ENCODE peak calls at places on chromosome 15, in five cellular contexts. E is Calu3, B is lower lobe of right lung, O is endothelial cell, P is GM10248. H is an unnamed sample.

GRCh38 chr15:93180656-93181055 is 91.6 kb upstream of the RGMA start:
- DNase-seq in E (peak; percentile 24), B (no peak), O (no peak), P (no peak), H (no peak)

GRCh38 chr15:44676676-44677075 is 13.2 kb upstream of the SPG11 start:
- DNase-seq in E (no peak), B (no peak), O (no peak), P (no peak), H (no peak)

GRCh38 chr15:89186798-89187197 is 34.6 kb downstream of the RLBP1 start:
- DNase-seq in E (no peak), B (no peak), O (no peak), P (no peak), H (no peak)

GRCh38 chr15:69126054-69126469 is 34.4 kb upstream of the GLCE start:
- DNase-seq in E (no peak), B (no peak), O (no peak), P (no peak), H (no peak)

GRCh38 chr15:22850055-22850454 is 11.6 kb downstream of the NIPA2 start:
- DNase-seq in E (no peak), B (no peak), O (no peak), P (no peak), H (no peak)

GRCh38 chr15:99076555-99077308 is 28.1 kb upstream of the SYNM start:
- DNase-seq in E (peak; percentile 61), B (no peak), O (peak; percentile 60), P (peak; percentile 68), H (peak; percentile 65)

GRCh38 chr15:71129660-71130059 is 14.4 kb downstream of the THSD4 start:
- DNase-seq in E (no peak), B (no peak), O (no peak), P (no peak), H (no peak)

GRCh38 chr15:91529534-91529933 is 324.0 kb upstream of the SLCO3A1 start:
- DNase-seq in E (no peak), B (no peak), O (no peak), P (no peak), H (no peak)

GRCh38 chr15:59315914-59316428 is 56.7 kb downstream of the MYO1E start:
- DNase-seq in E (no peak), B (no peak), O (no peak), P (no peak), H (peak; percentile 67)

GRCh38 chr15:75224281-75224680 is 22.6 kb downstream of the C15orf39 start:
- DNase-seq in E (no peak), B (no peak), O (no peak), P (no peak), H (no peak)

GRCh38 chr15:74593122-74593521 is 22.5 kb upstream of the CLK3 start:
- DNase-seq in E (no peak), B (no peak), O (no peak), P (no peak), H (peak; percentile 31)

GRCh38 chr15:97443101-97443500 is 517.4 kb upstream of the ARRDC4 start:
- DNase-seq in E (no peak), B (no peak), O (no peak), P (no peak), H (no peak)

GRCh38 chr15:39192979-39193559 is 387.8 kb upstream of the THBS1 start:
- DNase-seq in E (no peak), B (no peak), O (no peak), P (no peak), H (no peak)

GRCh38 chr15:69480932-69481331 is 28.3 kb downstream of the RPLP1 start:
- DNase-seq in E (peak; percentile 78), B (no peak), O (no peak), P (no peak), H (no peak)

GRCh38 chr15:29449136-29449535 is 179.5 kb upstream of the NSMCE3 start:
- DNase-seq in E (no peak), B (no peak), O (peak; percentile 58), P (no peak), H (peak; percentile 15)

GRCh38 chr15:78988361-78988911 is 43.6 kb upstream of the CTSH start:
- DNase-seq in E (peak; percentile 92), B (peak; percentile 92), O (no peak), P (peak; percentile 47), H (peak; percentile 29)

GRCh38 chr15:52154896-52155865 is 36.0 kb downstream of the GNB5 start:
- DNase-seq in E (no peak), B (no peak), O (no peak), P (no peak), H (no peak)

GRCh38 chr15:60213377-60214010 is 184.3 kb downstream of the ANXA2 start:
- DNase-seq in E (peak; percentile 7), B (no peak), O (no peak), P (no peak), H (no peak)

GRCh38 chr15:43771816-43772215 is 5.0 kb downstream of the ELL3 start:
- DNase-seq in E (no peak), B (no peak), O (no peak), P (no peak), H (no peak)

GRCh38 chr15:56788359-56788758 is 55.0 kb upstream of the ZNF280D start:
- DNase-seq in E (no peak), B (no peak), O (no peak), P (no peak), H (no peak)

GRCh38 chr15:45943255-45943654 is 308.4 kb downstream of the SQOR start:
- DNase-seq in E (no peak), B (no peak), O (no peak), P (no peak), H (no peak)

GRCh38 chr15:42083916-42084315 is 10.4 kb downstream of the PLA2G4D start:
- DNase-seq in E (no peak), B (no peak), O (no peak), P (no peak), H (no peak)

GRCh38 chr15:64697911-64698369 is 77.4 kb downstream of the RBPMS2 start:
- DNase-seq in E (no peak), B (no peak), O (no peak), P (no peak), H (peak; percentile 22)

GRCh38 chr15:41790756-41791546 is 16.7 kb downstream of the MAPKBP1 start:
- DNase-seq in E (no peak), B (no peak), O (peak; percentile 53), P (no peak), H (peak; percentile 56)

GRCh38 chr15:28984421-28985375 is 98.9 kb downstream of the APBA2 start:
- DNase-seq in E (no peak), B (no peak), O (no peak), P (no peak), H (peak; percentile 35)

GRCh38 chr15:69637818-69638217 is 185.2 kb downstream of the RPLP1 start:
- DNase-seq in E (no peak), B (no peak), O (no peak), P (no peak), H (no peak)

GRCh38 chr15:68387288-68388143 is 44.4 kb downstream of the ITGA11 start:
- DNase-seq in E (no peak), B (no peak), O (no peak), P (no peak), H (no peak)

GRCh38 chr15:90241343-90242192 is 7.6 kb downstream of the GDPGP1 start:
- DNase-seq in E (no peak), B (no peak), O (no peak), P (no peak), H (no peak)

DNA sequence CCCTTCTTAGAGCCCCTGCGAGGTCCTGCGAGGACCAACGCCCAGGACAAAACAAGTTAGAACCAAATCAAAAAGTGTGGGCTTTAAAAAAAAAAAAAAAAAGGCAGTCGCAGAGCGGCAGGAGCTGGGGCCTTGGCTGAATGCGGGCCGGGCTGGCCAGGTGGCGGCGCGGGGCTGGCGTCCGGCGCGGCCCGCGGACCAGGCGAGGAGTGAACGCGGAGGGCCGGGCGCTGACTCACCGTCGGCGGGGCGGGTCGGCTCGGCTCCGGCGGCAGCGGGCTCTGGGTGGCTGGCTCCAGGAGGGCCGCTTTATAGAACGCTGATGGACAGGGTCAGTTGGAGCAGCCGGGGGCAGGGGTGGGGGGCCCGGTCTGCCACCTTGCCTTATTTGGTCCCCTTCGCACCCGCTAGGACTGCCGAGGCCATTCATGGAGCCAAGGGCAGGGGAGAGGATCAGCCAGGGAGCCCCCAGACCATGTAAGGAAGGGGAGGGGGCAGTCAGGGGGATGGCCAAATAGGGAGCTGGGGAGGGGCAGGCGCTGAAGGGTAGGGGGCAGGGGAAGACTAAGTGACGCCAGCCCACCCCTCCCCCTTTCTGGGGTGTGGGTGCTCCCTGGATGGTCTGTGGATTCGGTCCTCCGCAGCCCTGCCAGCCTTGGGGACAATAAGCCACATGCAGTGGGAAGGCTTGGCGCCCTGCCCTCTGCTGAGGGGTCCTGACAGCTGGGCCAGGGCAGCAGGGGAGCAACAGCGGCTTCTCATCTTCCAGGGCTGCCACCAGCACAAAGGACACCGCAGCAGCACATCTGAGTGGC is at the start of gene ACTC1:
- DNase-seq in E (peak; percentile 39), B (no peak), O (peak; percentile 66), P (no peak), H (peak; percentile 64)
- TF ChIP-seq CTCF in E (no peak), B (no peak), O (no peak), P (no peak), H (no peak)

GRCh38 chr15:47903369-47903768 is 186.1 kb downstream of the SEMA6D start:
- DNase-seq in E (no peak), B (no peak), O (no peak), P (no peak), H (no peak)
- TF ChIP-seq CTCF in E (no peak), B (no peak), O (no peak), P (no peak), H (no peak)

GRCh38 chr15:80662756-80663553 is 32.2 kb upstream of the ABHD17C start:
- DNase-seq in E (no peak), B (no peak), O (no peak), P (no peak), H (peak; percentile 3)

GRCh38 chr15:80662129-80662528 is 33.0 kb upstream of the ABHD17C start:
- DNase-seq in E (no peak), B (no peak), O (no peak), P (no peak), H (no peak)

GRCh38 chr15:80665151-80665550 is 30.0 kb upstream of the ABHD17C start:
- DNase-seq in E (no peak), B (no peak), O (no peak), P (no peak), H (no peak)

GRCh38 chr15:80659375-80659774 is 35.7 kb upstream of the ABHD17C start:
- DNase-seq in E (no peak), B (no peak), O (no peak), P (no peak), H (no peak)

GRCh38 chr15:80660114-80660513 is 35.0 kb upstream of the ABHD17C start:
- DNase-seq in E (peak; percentile 66), B (no peak), O (peak; percentile 55), P (no peak), H (peak; percentile 29)
- TF ChIP-seq CTCF in E (peak; percentile 35), B (peak; percentile 43), O (peak; percentile 29), P (peak; percentile 22), H (no peak)

DNA sequence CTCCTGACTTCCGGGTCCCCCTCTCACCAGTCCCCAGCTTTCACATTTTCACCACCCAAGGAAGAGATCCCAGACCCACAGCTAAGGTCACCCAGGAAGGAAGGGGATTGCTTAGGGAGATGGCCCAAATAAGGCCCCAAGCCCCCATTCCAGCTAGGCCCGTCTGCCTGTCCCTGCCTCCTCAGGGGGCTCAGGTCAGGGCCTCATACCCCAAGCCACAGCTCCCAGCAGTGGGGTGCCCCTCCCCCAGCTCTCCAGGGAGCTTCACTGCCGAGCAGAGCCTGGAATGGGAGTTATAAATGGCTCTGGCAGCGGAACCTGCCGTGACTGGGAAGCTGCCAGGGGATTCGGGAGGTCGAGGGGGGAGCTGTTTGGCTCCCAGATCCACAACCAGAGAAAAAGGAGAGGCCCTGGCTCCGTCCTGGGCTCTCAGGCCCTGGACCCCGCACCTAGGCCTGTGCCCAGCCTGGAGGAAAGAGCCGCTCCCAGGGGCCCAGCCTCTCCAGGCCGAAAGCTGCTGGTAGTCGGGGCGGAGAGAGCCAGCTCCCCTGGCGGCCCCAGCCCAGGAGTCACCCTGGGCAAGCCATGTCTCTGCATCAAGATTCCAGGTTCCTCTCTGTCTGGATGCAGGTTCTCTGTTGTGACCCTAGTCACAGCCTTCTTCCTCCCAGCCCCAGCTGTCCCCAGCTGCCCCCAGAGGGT is 550 bp downstream of the CCDC9B start:
- DNase-seq in E (peak; percentile 35), B (peak; percentile 70), O (no peak), P (no peak), H (peak; percentile 93)
- TF ChIP-seq CTCF in E (no peak), B (no peak), O (no peak), P (no peak), H (no peak)